ENCODE peak calls at places on chromosomes 11 and 22, in seven cellular contexts. D is astrocyte of the spinal cord; R is skeletal muscle cell; A is central memory CD4-positive, alpha-beta T cell; Z is amygdala; X is LHCN-M2; F is neuronal stem cell. V is an unnamed sample.

GRCh38 chr11:65981972-65982823 is 19.8 kb downstream of the EIF1AD start:
- DNase-seq in A (no peak), F (no peak), Z (no peak), D (no peak), R (no peak), X (no peak), V (no peak)

GRCh38 chr22:20219667-20220628 is 48.2 kb downstream of the RTN4R start:
- DNase-seq in A (no peak), X (no peak), Z (no peak), R (no peak), D (no peak), F (no peak), V (no peak)

GRCh38 chr11:30740071-30740470 is 153.9 kb upstream of the MPPED2 start:
- DNase-seq in Z (no peak), D (no peak), X (no peak), A (no peak), F (no peak), R (no peak), V (no peak)

GRCh38 chr11:91435694-91436375 is 788.8 kb upstream of the FAT3 start:
- DNase-seq in A (no peak), Z (no peak), R (no peak), D (no peak), X (no peak), F (no peak), V (no peak)

GRCh38 chr11:30665067-30665466 is 78.9 kb upstream of the MPPED2 start:
- DNase-seq in R (no peak), D (no peak), X (no peak), F (no peak), Z (no peak), A (no peak), V (no peak)

GRCh38 chr11:112293614-112294013 is 33.0 kb upstream of the PLET1 start:
- DNase-seq in X (peak; percentile 29), A (no peak), F (no peak), D (no peak), Z (no peak), R (no peak), V (no peak)

GRCh38 chr11:47189100-47189834 is 3.0 kb upstream of the PACSIN3 start:
- DNase-seq in A (no peak), R (peak; percentile 81), Z (no peak), F (no peak), D (peak; percentile 70), X (peak; percentile 66), V (peak; percentile 13)

GRCh38 chr11:95794086-95794485 is 3.8 kb downstream of the CEP57 start:
- DNase-seq in F (no peak), R (no peak), X (peak; percentile 45), Z (no peak), A (no peak), D (peak; percentile 2), V (no peak)

GRCh38 chr22:43446037-43446803 is 34.4 kb downstream of the MPPED1 start:
- DNase-seq in X (no peak), D (no peak), R (no peak), A (no peak), F (no peak), Z (no peak), V (no peak)

GRCh38 chr11:13897606-13898276 is 64.8 kb upstream of the SPON1 start:
- DNase-seq in F (no peak), A (no peak), D (no peak), R (no peak), X (no peak), Z (no peak), V (no peak)

GRCh38 chr11:110200241-110200640 is 96.2 kb downstream of the RDX start:
- DNase-seq in Z (no peak), D (peak; percentile 73), F (no peak), X (peak; percentile 49), R (no peak), A (no peak), V (peak; percentile 94)

GRCh38 chr11:102157219-102157618 is 47.0 kb downstream of the YAP1 start:
- DNase-seq in D (peak; percentile 61), Z (no peak), R (peak; percentile 48), A (no peak), F (no peak), X (peak; percentile 55), V (peak; percentile 33)

GRCh38 chr11:67631427-67631826 is 1.7 kb upstream of the NUDT8 start:
- DNase-seq in D (no peak), R (no peak), Z (no peak), A (no peak), F (no peak), X (no peak), V (no peak)

GRCh38 chr11:76577921-76578654 is 92.5 kb downstream of the LRRC32 start:
- DNase-seq in X (no peak), A (no peak), R (no peak), F (no peak), Z (no peak), D (no peak), V (peak; percentile 4)

GRCh38 chr11:58179648-58180047 is 9.2 kb upstream of the OR9Q2 start:
- DNase-seq in R (no peak), Z (no peak), D (no peak), F (no peak), X (no peak), A (no peak), V (no peak)

GRCh38 chr11:10885703-10886363 is 28.0 kb upstream of the ZBED5 start:
- DNase-seq in F (no peak), A (no peak), D (peak; percentile 84), Z (no peak), R (peak; percentile 66), X (peak; percentile 37), V (no peak)

GRCh38 chr22:30210235-30210831 is 36.2 kb downstream of the LIF start:
- DNase-seq in A (no peak), R (no peak), X (peak; percentile 84), Z (no peak), D (peak; percentile 79), F (no peak), V (peak; percentile 94)

GRCh38 chr22:35230839-35231584 is 26.3 kb upstream of the HMGXB4 start:
- DNase-seq in R (no peak), Z (no peak), D (no peak), F (no peak), X (no peak), A (no peak), V (peak; percentile 4)

GRCh38 chr22:43011079-43011478 is 3.9 kb downstream of the PACSIN2 start:
- DNase-seq in A (no peak), D (no peak), Z (no peak), R (no peak), F (no peak), X (no peak), V (no peak)